ENCODE peak calls at places on chromosome 9, in seven cellular contexts. H, P, Y, F, W, C and Z are unnamed samples.

GRCh38 chr9:128733256-128733655 is 9.3 kb upstream of the ZDHHC12 start:
- DNase-seq in H (peak; percentile 58), P (peak; percentile 75), Y (peak; percentile 85), F (peak; percentile 87), W (peak; percentile 78), C (peak; percentile 95), Z (peak; percentile 90)

GRCh38 chr9:76592105-76593010 is 133.4 kb downstream of the GCNT1 start:
- DNase-seq in H (no peak), P (no peak), Y (no peak), F (peak; percentile 89), W (no peak), C (no peak), Z (peak; percentile 75)

GRCh38 chr9:13529321-13530104 is 250.0 kb upstream of the MPDZ start:
- DNase-seq in H (no peak), P (no peak), Y (no peak), F (no peak), W (no peak), C (peak; percentile 38), Z (no peak)

GRCh38 chr9:93061791-93062299 is 3.3 kb downstream of the SUSD3 start:
- DNase-seq in H (no peak), P (no peak), Y (no peak), F (no peak), W (peak; percentile 74), C (no peak), Z (no peak)

GRCh38 chr9:125637264-125637663 is 69.7 kb downstream of the MAPKAP1 start:
- DNase-seq in H (no peak), P (no peak), Y (no peak), F (no peak), W (no peak), C (no peak), Z (no peak)

GRCh38 chr9:124350485-124351263 is 64.6 kb downstream of the PSMB7 start:
- DNase-seq in H (no peak), P (peak; percentile 49), Y (no peak), F (no peak), W (no peak), C (no peak), Z (no peak)

GRCh38 chr9:121713400-121714070 is 62.1 kb downstream of the DAB2IP start:
- DNase-seq in H (no peak), P (peak; percentile 59), Y (no peak), F (no peak), W (no peak), C (no peak), Z (no peak)

GRCh38 chr9:98856982-98857381 is 49.5 kb downstream of the GALNT12 start:
- DNase-seq in H (no peak), P (no peak), Y (no peak), F (no peak), W (no peak), C (no peak), Z (peak; percentile 88)

GRCh38 chr9:75185585-75186170 is 97.4 kb downstream of the OSTF1 start:
- DNase-seq in H (peak; percentile 13), P (no peak), Y (no peak), F (peak; percentile 45), W (peak; percentile 63), C (peak; percentile 58), Z (peak; percentile 53)

GRCh38 chr9:88420227-88420626 is 32.0 kb downstream of the SPIN1 start:
- DNase-seq in H (no peak), P (no peak), Y (peak; percentile 5), F (no peak), W (no peak), C (peak; percentile 70), Z (no peak)

GRCh38 chr9:131668439-131669233 is 71.2 kb downstream of the RAPGEF1 start:
- DNase-seq in H (no peak), P (no peak), Y (peak; percentile 79), F (peak; percentile 62), W (no peak), C (peak; percentile 50), Z (no peak)

GRCh38 chr9:114805670-114806551 is at the start of gene TNFSF15:
- DNase-seq in H (peak; percentile 53), P (peak; percentile 63), Y (peak; percentile 15), F (peak; percentile 15), W (peak; percentile 54), C (no peak), Z (no peak)
- H3K4me3 ChIP-seq in H (peak within 1 kb of the TSS; percentile 18), P (peak within 1 kb of the TSS; percentile 13), Y (peak within 1 kb of the TSS; percentile 18), F (no peak within 1 kb of the TSS), W (no peak within 1 kb of the TSS), C (no peak within 1 kb of the TSS), Z (no peak within 1 kb of the TSS)

GRCh38 chr9:20872340-20872977 is 159.0 kb downstream of the HACD4 start:
- DNase-seq in H (no peak), P (no peak), Y (peak; percentile 92), F (peak; percentile 79), W (no peak), C (peak; percentile 3), Z (peak; percentile 87)
- H3K4me3 ChIP-seq in H (no peak overlapping the region), P (no peak overlapping the region), Y (peak overlapping the region; percentile 5), F (no peak overlapping the region), W (no peak overlapping the region), C (no peak overlapping the region), Z (no peak overlapping the region)

DNA sequence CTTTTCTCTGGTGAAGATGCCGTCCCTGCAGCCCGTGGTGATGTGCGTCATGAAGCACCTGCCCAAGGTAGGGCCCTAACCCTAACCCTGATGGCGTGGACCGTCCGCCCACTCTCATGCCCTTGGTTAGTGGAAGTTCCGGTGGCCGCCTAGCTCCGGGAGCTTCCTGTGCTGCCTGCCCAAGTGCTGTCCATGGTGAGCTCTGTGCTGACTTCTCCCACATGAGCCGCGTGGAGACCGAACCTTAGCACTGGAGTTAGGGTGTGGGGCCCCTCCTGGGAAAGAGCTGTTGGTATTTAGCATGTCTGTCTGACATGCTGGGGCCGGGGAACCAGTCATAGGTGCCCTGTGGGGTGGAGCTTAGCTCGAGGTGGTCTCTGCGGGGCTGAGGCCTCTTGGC is 1.2 kb downstream of the NELFB start:
- DNase-seq in H (no peak), P (no peak), Y (no peak), F (no peak), W (no peak), C (no peak), Z (no peak)
- H3K4me3 ChIP-seq in H (peak overlapping the region; percentile 97), P (peak overlapping the region; percentile 82), Y (peak overlapping the region; percentile 93), F (peak overlapping the region; percentile 85), W (no peak overlapping the region), C (peak overlapping the region; percentile 88), Z (peak overlapping the region; percentile 98)

DNA sequence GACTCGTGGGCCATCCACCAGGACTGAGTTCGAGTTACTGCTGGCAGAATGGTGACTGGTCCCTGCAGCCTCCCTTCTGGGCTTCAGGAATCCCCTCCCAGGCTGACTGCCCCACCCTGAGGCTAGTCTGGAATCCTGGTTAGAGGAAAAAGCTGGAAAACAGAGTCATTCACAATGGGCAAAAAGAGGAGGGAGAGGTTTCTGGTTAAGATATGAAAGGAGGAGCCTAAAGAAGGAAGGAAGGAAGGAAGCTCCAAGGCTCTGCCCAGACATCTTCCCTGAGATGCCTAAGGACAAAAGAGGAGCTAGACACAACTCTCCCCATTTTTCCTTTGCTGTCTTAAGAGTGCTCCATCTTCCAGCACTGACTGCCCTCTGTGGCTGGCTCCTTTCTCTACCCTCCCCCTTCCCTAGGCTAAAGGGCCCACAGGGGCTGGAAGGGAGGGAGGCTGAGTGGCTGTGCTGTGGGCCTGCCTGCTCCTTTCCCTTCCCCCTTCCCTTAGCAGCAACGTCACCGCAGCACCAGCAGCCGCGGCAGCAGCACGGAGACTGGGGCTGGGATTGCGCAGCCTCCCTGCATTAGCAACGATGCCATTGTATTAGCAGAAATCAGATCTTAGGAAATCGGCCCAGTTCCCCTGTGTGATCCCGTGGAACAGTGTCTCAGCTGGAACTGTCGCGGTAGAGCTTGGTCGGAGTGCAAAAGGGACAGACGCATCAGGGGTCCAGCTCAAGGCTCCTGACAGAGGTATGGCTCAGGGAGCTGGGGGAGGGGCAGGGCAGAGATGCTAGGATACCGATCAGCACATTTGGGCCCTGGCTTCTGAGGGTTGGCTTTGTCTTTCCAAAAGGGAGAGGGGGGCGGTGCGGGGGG is 48.7 kb downstream of the RUSC2 start:
- DNase-seq in H (no peak), P (peak; percentile 93), Y (peak; percentile 86), F (peak; percentile 50), W (peak; percentile 54), C (no peak), Z (peak; percentile 78)
- H3K4me3 ChIP-seq in H (peak overlapping the region; percentile 17), P (peak overlapping the region; percentile 43), Y (peak overlapping the region; percentile 73), F (no peak overlapping the region), W (peak overlapping the region; percentile 19), C (no peak overlapping the region), Z (peak overlapping the region; percentile 16)

GRCh38 chr9:6080154-6080716 is 64.8 kb upstream of the RANBP6 start:
- DNase-seq in H (peak; percentile 84), P (peak; percentile 93), Y (peak; percentile 90), F (peak; percentile 99), W (peak; percentile 89), C (peak; percentile 95), Z (peak; percentile 96)
- H3K4me3 ChIP-seq in H (peak overlapping the region; percentile 28), P (peak overlapping the region; percentile 39), Y (peak overlapping the region; percentile 58), F (peak overlapping the region; percentile 55), W (peak overlapping the region; percentile 26), C (peak overlapping the region; percentile 42), Z (peak overlapping the region; percentile 25)

DNA sequence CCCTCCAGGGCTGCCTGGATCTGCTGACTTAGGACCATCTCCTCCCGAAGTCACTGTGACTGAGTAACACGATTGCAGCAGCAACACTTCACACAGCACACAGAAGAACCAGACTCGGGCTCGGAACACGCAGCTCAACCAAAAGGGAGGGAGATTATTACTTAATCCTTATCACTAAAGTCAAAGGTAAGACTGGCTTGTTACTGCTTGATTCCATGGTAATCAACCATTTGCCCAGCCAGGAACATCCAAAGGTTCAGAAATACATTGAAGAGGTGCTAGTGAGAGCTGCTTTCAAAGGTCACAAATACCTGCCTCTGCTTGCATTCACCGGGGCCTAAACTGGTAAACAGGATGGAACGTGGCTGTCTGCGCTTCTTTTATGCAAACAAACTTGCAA is 7.7 kb downstream of the FBP1 start:
- DNase-seq in H (no peak), P (no peak), Y (no peak), F (no peak), W (no peak), C (no peak), Z (no peak)
- H3K4me3 ChIP-seq in H (no peak overlapping the region), P (no peak overlapping the region), Y (no peak overlapping the region), F (no peak overlapping the region), W (no peak overlapping the region), C (no peak overlapping the region), Z (no peak overlapping the region)